ENCODE peak calls at places on chromosomes 12 and 14, in nine cellular contexts. F is uterus, V is AG04450, L is adrenal gland, E is H9, J is left ventricle myocardium inferior, T is upper lobe of right lung, O is left lung, K is transverse colon. R is an unnamed sample. For H3K9me3, the result is how much of the 10 kb centered on the place peaks cover.

GRCh38 chr12:106866426-106867080 is 89.2 kb upstream of the TMEM263 start:
- DNase-seq in F (no peak), V (no peak), L (no peak), E (no peak), J (no peak), T (no peak), O (no peak), K (no peak), R (no peak)

GRCh38 chr12:124740691-124741137 is 123.0 kb downstream of the SCARB1 start:
- DNase-seq in F (no peak), V (no peak), L (peak), E (no peak), J (no peak), T (no peak), O (no peak), K (peak), R (no peak)

GRCh38 chr14:68607081-68607851 is 185.6 kb downstream of the ZFP36L1 start:
- DNase-seq in F (peak), V (no peak), L (no peak), E (no peak), J (peak), T (peak), O (no peak), K (peak), R (no peak)

GRCh38 chr12:101110856-101111255 is 99.2 kb downstream of the SLC5A8 start:
- DNase-seq in F (no peak), V (no peak), L (no peak), E (no peak), J (no peak), T (no peak), O (no peak), K (no peak), R (no peak)

GRCh38 chr12:55745361-55746146 is 2.6 kb downstream of the GDF11 start:
- DNase-seq in F (peak), V (no peak), L (peak), E (peak), J (peak), T (no peak), O (no peak), K (no peak), R (no peak)

GRCh38 chr12:97801471-97802045 is 339.0 kb downstream of the RMST start:
- DNase-seq in F (no peak), V (no peak), L (no peak), E (no peak), J (no peak), T (no peak), O (no peak), K (no peak), R (no peak)

GRCh38 chr12:42296503-42297109 is 29.3 kb downstream of the ZCRB1 start:
- DNase-seq in F (no peak), V (no peak), L (no peak), E (no peak), J (no peak), T (no peak), O (no peak), K (no peak), R (peak)

GRCh38 chr14:39015360-39015961 is 87.6 kb downstream of the SEC23A start:
- DNase-seq in F (no peak), V (no peak), L (no peak), E (no peak), J (no peak), T (no peak), O (no peak), K (peak), R (peak)

GRCh38 chr12:53217930-53218307 is 10.9 kb upstream of the ITGB7 start:
- DNase-seq in F (no peak), V (no peak), L (no peak), E (peak), J (no peak), T (no peak), O (no peak), K (no peak), R (no peak)

GRCh38 chr14:31124197-31124596 is 83.4 kb downstream of the HECTD1 start:
- DNase-seq in F (no peak), V (no peak), L (no peak), E (no peak), J (no peak), T (no peak), O (no peak), K (no peak), R (no peak)

GRCh38 chr12:103877934-103878510 is 37.0 kb upstream of the NT5DC3 start:
- DNase-seq in F (peak), V (peak), L (peak), E (peak), J (no peak), T (no peak), O (no peak), K (peak), R (peak)

GRCh38 chr12:121072147-121072546 is 33.1 kb upstream of the OASL start:
- DNase-seq in F (no peak), V (no peak), L (no peak), E (no peak), J (no peak), T (no peak), O (no peak), K (no peak), R (no peak)

GRCh38 chr12:120842595-120842994 is 61.6 kb downstream of the SPPL3 start:
- DNase-seq in F (no peak), V (no peak), L (no peak), E (no peak), J (no peak), T (no peak), O (no peak), K (no peak), R (no peak)

GRCh38 chr12:1306817-1307216 is 287.6 kb downstream of the FBXL14 start:
- DNase-seq in F (no peak), V (no peak), L (no peak), E (no peak), J (no peak), T (no peak), O (no peak), K (no peak), R (no peak)

GRCh38 chr14:65656554-65656953 is 244.0 kb downstream of the FUT8 start:
- DNase-seq in F (no peak), V (no peak), L (no peak), E (no peak), J (no peak), T (no peak), O (no peak), K (no peak), R (no peak)

GRCh38 chr12:110585231-110585799 is 2.2 kb upstream of the PPTC7 start:
- DNase-seq in F (no peak), V (no peak), L (peak), E (no peak), J (no peak), T (no peak), O (no peak), K (no peak), R (no peak)

GRCh38 chr14:91149462-91149861 is 35.6 kb downstream of the DGLUCY start:
- DNase-seq in F (peak), V (peak), L (peak), E (no peak), J (no peak), T (no peak), O (no peak), K (peak), R (peak)

GRCh38 chr12:56716933-56717880 is 7.9 kb downstream of the NACA start:
- DNase-seq in F (no peak), V (no peak), L (no peak), E (no peak), J (no peak), T (peak), O (peak), K (no peak), R (no peak)

GRCh38 chr14:75928587-75929230 is 53.1 kb downstream of the TGFB3 start:
- DNase-seq in F (no peak), V (no peak), L (no peak), E (no peak), J (no peak), T (no peak), O (no peak), K (no peak), R (no peak)

GRCh38 chr14:21086908-21087293 is 11.6 kb downstream of the ZNF219 start:
- DNase-seq in F (no peak), V (no peak), L (no peak), E (no peak), J (no peak), T (no peak), O (no peak), K (no peak), R (no peak)

GRCh38 chr12:99390707-99391106 is 256.8 kb upstream of the GARIN6 start:
- DNase-seq in F (no peak), V (no peak), L (no peak), E (peak), J (no peak), T (no peak), O (no peak), K (no peak), R (peak)

GRCh38 chr14:78029471-78030372 is 140.5 kb upstream of the NRXN3 start:
- DNase-seq in F (no peak), V (no peak), L (no peak), E (peak), J (no peak), T (no peak), O (peak), K (no peak), R (no peak)

GRCh38 chr12:55736780-55737580 is 5.9 kb upstream of the GDF11 start:
- DNase-seq in F (no peak), V (no peak), L (peak), E (peak), J (peak), T (peak), O (peak), K (peak), R (peak)

GRCh38 chr14:89299587-89299986 is 117.4 kb downstream of the FOXN3 start:
- DNase-seq in F (no peak), V (no peak), L (no peak), E (no peak), J (no peak), T (no peak), O (no peak), K (no peak), R (no peak)

GRCh38 chr12:63822352-63822751 is 22.1 kb upstream of the SRGAP1 start:
- DNase-seq in F (no peak), V (peak), L (no peak), E (no peak), J (no peak), T (no peak), O (no peak), K (no peak), R (no peak)

GRCh38 chr12:130441771-130442760 is 104.4 kb downstream of the PIWIL1 start:
- DNase-seq in F (no peak), V (no peak), L (no peak), E (no peak), J (no peak), T (no peak), O (no peak), K (no peak), R (no peak)

GRCh38 chr14:67820428-67820881 is 876 bp downstream of the RAD51B start:
- DNase-seq in F (no peak), V (no peak), L (no peak), E (peak), J (no peak), T (no peak), O (no peak), K (peak), R (no peak)

GRCh38 chr14:100660498-100661339 is 66.0 kb upstream of the DLK1 start:
- DNase-seq in F (no peak), V (no peak), L (peak), E (no peak), J (no peak), T (no peak), O (no peak), K (no peak), R (peak)

GRCh38 chr12:128820723-128821432 is 2.9 kb downstream of the SLC15A4 start:
- DNase-seq in F (no peak), V (no peak), L (peak), E (no peak), J (peak), T (no peak), O (no peak), K (peak), R (no peak)

GRCh38 chr12:124316257-124316656 is 21.4 kb downstream of the RFLNA start:
- DNase-seq in F (no peak), V (no peak), L (no peak), E (no peak), J (no peak), T (no peak), O (no peak), K (no peak), R (no peak)

GRCh38 chr14:61512508-61512907 is 182.8 kb upstream of the HIF1A start:
- DNase-seq in F (no peak), V (no peak), L (no peak), E (no peak), J (no peak), T (no peak), O (no peak), K (no peak), R (no peak)

GRCh38 chr12:24111591-24111990 is 162.1 kb upstream of the SOX5 start:
- DNase-seq in F (no peak), V (no peak), L (no peak), E (no peak), J (no peak), T (no peak), O (no peak), K (no peak), R (no peak)

GRCh38 chr12:120855823-120856589 is 48.2 kb downstream of the SPPL3 start:
- DNase-seq in F (no peak), V (no peak), L (no peak), E (no peak), J (no peak), T (no peak), O (no peak), K (no peak), R (no peak)

GRCh38 chr12:16359512-16360491 is 12.4 kb downstream of the MGST1 start:
- DNase-seq in F (no peak), V (no peak), L (peak), E (peak), J (peak), T (peak), O (peak), K (peak), R (peak)

GRCh38 chr12:118467576-118467975 is 91.2 kb downstream of the SUDS3 start:
- DNase-seq in F (no peak), V (no peak), L (no peak), E (no peak), J (no peak), T (no peak), O (no peak), K (no peak), R (no peak)

GRCh38 chr12:25994252-25994651 is 35.8 kb downstream of the RASSF8 start:
- DNase-seq in F (no peak), V (peak), L (no peak), E (no peak), J (no peak), T (no peak), O (no peak), K (no peak), R (no peak)

GRCh38 chr12:25962932-25963525 is 4.5 kb downstream of the RASSF8 start:
- DNase-seq in F (peak), V (no peak), L (peak), E (no peak), J (no peak), T (no peak), O (no peak), K (no peak), R (peak)

GRCh38 chr12:100827901-100828520 is 33.4 kb downstream of the ANO4 start:
- DNase-seq in F (no peak), V (no peak), L (peak), E (no peak), J (no peak), T (no peak), O (no peak), K (no peak), R (peak)

GRCh38 chr14:66015046-66015780 is 471.0 kb upstream of the CCDC196 start:
- DNase-seq in F (no peak), V (no peak), L (no peak), E (no peak), J (no peak), T (no peak), O (no peak), K (no peak), R (no peak)

GRCh38 chr12:76782440-76782996 is 18.6 kb downstream of the ZDHHC17 start:
- DNase-seq in F (no peak), V (no peak), L (peak), E (no peak), J (no peak), T (no peak), O (no peak), K (no peak), R (no peak)
- H3K9me3 ChIP-seq in F (under half), V (under half), L (under half), E (under half), J (under half), T (under half), O (under half), K (under half), R (under half)

GRCh38 chr14:59117754-59118153 is 70.7 kb upstream of the DAAM1 start:
- DNase-seq in F (no peak), V (no peak), L (no peak), E (no peak), J (no peak), T (no peak), O (no peak), K (no peak), R (no peak)
- TF ChIP-seq CTCF in F (no peak), V (no peak), L (no peak), E (no peak), J (no peak), T (no peak), O (no peak), K (no peak), R (no peak)

GRCh38 chr14:28102814-28103213 is 663.8 kb upstream of the FOXG1 start:
- DNase-seq in F (no peak), V (no peak), L (no peak), E (no peak), J (no peak), T (no peak), O (no peak), K (no peak), R (no peak)

GRCh38 chr14:28101992-28102391 is 664.6 kb upstream of the FOXG1 start:
- DNase-seq in F (no peak), V (no peak), L (no peak), E (no peak), J (no peak), T (no peak), O (no peak), K (no peak), R (no peak)

GRCh38 chr14:28098863-28099262 is 667.7 kb upstream of the FOXG1 start:
- DNase-seq in F (no peak), V (no peak), L (no peak), E (no peak), J (no peak), T (no peak), O (no peak), K (no peak), R (no peak)

GRCh38 chr14:28097585-28097984 is 669.0 kb upstream of the FOXG1 start:
- DNase-seq in F (no peak), V (no peak), L (no peak), E (no peak), J (no peak), T (no peak), O (no peak), K (no peak), R (no peak)
- H3K9me3 ChIP-seq in F (under half), V (under half), L (under half), E (under half), J (under half), T (under half), O (under half), K (under half), R (under half)

GRCh38 chr12:6866163-6866919 is 990 bp upstream of the TPI1 start:
- DNase-seq in F (peak), V (no peak), L (no peak), E (peak), J (no peak), T (no peak), O (no peak), K (no peak), R (no peak)

GRCh38 chr12:6869049-6870021 is 2.0 kb downstream of the TPI1 start:
- DNase-seq in F (peak), V (peak), L (peak), E (peak), J (peak), T (peak), O (no peak), K (peak), R (peak)

GRCh38 chr12:6866920-6867406 is 368 bp upstream of the TPI1 start:
- DNase-seq in F (no peak), V (no peak), L (peak), E (no peak), J (no peak), T (no peak), O (no peak), K (no peak), R (no peak)

GRCh38 chr12:6867407-6868210 is at the start of gene TPI1:
- DNase-seq in F (peak), V (peak), L (peak), E (peak), J (peak), T (peak), O (peak), K (peak), R (peak)

DNA sequence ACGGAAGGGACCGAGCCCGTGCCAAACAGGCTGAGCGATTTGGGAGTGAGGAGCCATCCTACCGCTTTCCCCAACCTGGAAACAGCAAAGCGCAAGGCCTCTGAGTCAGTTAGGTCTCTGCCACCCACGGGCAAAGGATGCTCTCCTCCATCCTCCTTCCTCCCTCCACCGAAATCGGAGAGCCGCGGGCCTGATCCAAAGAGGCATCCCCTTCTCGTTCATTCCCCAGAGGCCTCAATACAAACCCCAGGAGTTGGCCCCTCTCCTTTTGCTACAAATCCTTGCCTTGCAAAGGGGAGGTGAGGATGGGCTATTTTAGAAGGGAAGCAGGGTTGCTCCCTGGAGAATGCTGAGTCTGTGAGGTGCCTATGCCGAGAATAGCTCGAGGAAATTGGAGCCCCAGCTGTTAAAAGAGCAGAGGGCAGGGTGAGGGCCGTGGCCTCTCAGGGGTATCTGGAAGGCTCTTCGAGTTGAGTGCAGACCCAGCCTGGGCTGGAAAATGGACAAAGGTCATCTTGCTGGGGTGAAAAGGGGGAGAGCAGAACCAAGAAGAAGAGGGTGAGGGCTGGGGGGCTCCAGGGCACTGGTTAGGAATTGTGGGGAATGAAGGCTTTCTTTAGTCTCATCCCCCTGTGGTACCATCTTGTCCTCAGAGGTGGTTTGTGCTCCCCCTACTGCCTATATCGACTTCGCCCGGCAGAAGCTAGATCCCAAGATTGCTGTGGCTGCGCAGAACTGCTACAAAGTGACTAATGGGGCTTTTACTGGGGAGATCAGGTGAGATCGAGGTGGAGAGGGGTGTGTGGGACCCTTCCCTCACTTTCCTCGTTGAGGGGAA is 1.1 kb downstream of the TPI1 start:
- DNase-seq in F (no peak), V (no peak), L (no peak), E (no peak), J (no peak), T (no peak), O (no peak), K (no peak), R (no peak)
- TF ChIP-seq CTCF in F (no peak), V (peak), L (no peak), E (peak), J (no peak), T (no peak), O (no peak), K (no peak), R (no peak)

GRCh38 chr14:19900999-19901398 is 19.4 kb upstream of the OR4K5 start:
- DNase-seq in F (no peak), V (no peak), L (no peak), E (no peak), J (no peak), T (no peak), O (no peak), K (no peak), R (no peak)
- H3K9me3 ChIP-seq in F (under half), V (under half), L (under half), E (half or more), J (under half), T (under half), O (under half), K (under half), R (under half)

DNA sequence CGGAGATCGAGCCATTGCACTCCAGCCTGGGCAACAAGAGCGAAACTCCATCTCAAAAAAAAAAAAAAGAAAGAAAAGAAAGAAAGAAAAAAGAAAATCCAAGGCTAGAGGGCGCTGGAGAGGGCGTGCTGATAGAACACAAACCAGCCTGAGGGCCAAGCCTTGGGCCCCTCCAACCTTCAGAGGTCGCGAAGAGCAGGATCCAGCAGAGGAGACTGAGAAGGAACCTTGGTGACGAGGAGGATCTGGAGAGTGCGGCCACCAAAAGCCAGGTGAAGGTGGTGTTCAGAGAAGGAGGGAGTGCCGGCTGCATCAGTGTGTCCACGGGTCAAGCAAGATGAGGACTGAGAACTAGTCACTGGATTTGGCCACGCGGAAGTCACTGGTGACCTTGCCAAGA is 4.1 kb upstream of the DYNC1H1 start:
- DNase-seq in F (no peak), V (no peak), L (peak), E (peak), J (no peak), T (no peak), O (no peak), K (no peak), R (no peak)
- TF ChIP-seq CTCF in F (peak), V (peak), L (peak), E (peak), J (peak), T (peak), O (no peak), K (peak), R (no peak)

R was measured in testis.